ENCODE peak calls at places on chromosomes 12 and 14, in eight cellular contexts. U is putamen; N is body of pancreas; M is ELF-1; Q is bronchial epithelial cell; S is T47D; H is nephron progenitor cell; F is CD4-positive, alpha-beta T cell. E is an unnamed sample.
A peak's percentile ranks its signal among the peaks of the same experiment; 100 is the strongest.

GRCh38 chr12:75974323-75975273 is 57.0 kb downstream of the PHLDA1 start:
- DNase-seq in M (no peak), N (no peak), Q (no peak), F (no peak), H (no peak), U (no peak), S (peak; percentile 34), E (no peak)

GRCh38 chr14:94320243-94320642 is 2.9 kb downstream of the SERPINA6 start:
- DNase-seq in U (no peak), S (peak; percentile 99), Q (peak; percentile 99), H (no peak), N (no peak), M (no peak), F (no peak), E (peak; percentile 55)

GRCh38 chr12:97169922-97170321 is 262.9 kb downstream of the NEDD1 start:
- DNase-seq in F (no peak), S (no peak), H (no peak), U (no peak), M (no peak), Q (no peak), N (no peak), E (no peak)

GRCh38 chr14:104346112-104346462 is 207.7 kb downstream of the KIF26A start:
- DNase-seq in Q (no peak), N (no peak), U (no peak), F (no peak), H (no peak), S (no peak), M (peak; percentile 32), E (no peak)

GRCh38 chr14:68671899-68672298 is 121.0 kb downstream of the ZFP36L1 start:
- DNase-seq in S (no peak), U (no peak), F (no peak), Q (no peak), N (no peak), H (no peak), M (no peak), E (no peak)

GRCh38 chr12:127745466-127746220 is 521.3 kb upstream of the TMEM132C start:
- DNase-seq in U (no peak), N (no peak), M (no peak), Q (no peak), H (no peak), S (no peak), F (no peak), E (no peak)

GRCh38 chr12:121189061-121189886 is 20.7 kb upstream of the P2RX4 start:
- DNase-seq in H (no peak), Q (no peak), M (no peak), S (no peak), F (no peak), N (no peak), U (no peak), E (no peak)

GRCh38 chr12:57628280-57629191 is 4.5 kb downstream of the B4GALNT1 start:
- DNase-seq in N (no peak), U (no peak), H (no peak), Q (no peak), F (no peak), M (no peak), S (no peak), E (peak; percentile 6)

GRCh38 chr14:97311411-97311810 is 514.2 kb downstream of the VRK1 start:
- DNase-seq in U (no peak), H (no peak), N (no peak), F (no peak), Q (no peak), S (no peak), M (no peak), E (no peak)

GRCh38 chr14:82488473-82488872 is 954.8 kb upstream of the SEL1L start:
- DNase-seq in Q (no peak), S (no peak), H (no peak), N (peak; percentile 44), U (no peak), F (no peak), M (no peak), E (no peak)

GRCh38 chr12:94504386-94504785 is 44.7 kb upstream of the CEP83 start:
- DNase-seq in N (no peak), H (no peak), S (no peak), U (no peak), F (no peak), M (no peak), Q (no peak), E (no peak)

GRCh38 chr12:46914336-46914735 is 88.5 kb upstream of the SLC38A4 start:
- DNase-seq in S (no peak), F (no peak), N (no peak), H (no peak), Q (no peak), M (no peak), U (no peak), E (no peak)

GRCh38 chr14:85416771-85417170 is 113.2 kb upstream of the FLRT2 start:
- DNase-seq in S (no peak), N (no peak), U (no peak), F (no peak), H (no peak), Q (peak; percentile 94), M (no peak), E (no peak)

GRCh38 chr12:67911293-67911637 is 78.0 kb upstream of the IFNG-AS1 start:
- DNase-seq in U (no peak), S (no peak), Q (no peak), N (no peak), F (no peak), M (no peak), H (no peak), E (no peak)

GRCh38 chr14:95515523-95516517 is 630 bp downstream of the SYNE3 start:
- DNase-seq in M (peak; percentile 66), U (peak; percentile 50), S (peak; percentile 70), F (peak; percentile 64), H (peak; percentile 73), N (peak; percentile 52), Q (no peak), E (no peak)

GRCh38 chr12:53748072-53748840 is 3.5 kb downstream of the CISTR start:
- DNase-seq in F (no peak), S (no peak), U (no peak), Q (no peak), M (no peak), N (no peak), H (peak; percentile 59), E (no peak)